ENCODE peak calls at places on chromosomes 5 and 9, in five cellular contexts. S, K, O, D and H are unnamed samples.
A peak's percentile ranks its signal among the peaks of the same experiment; 100 is the strongest.

GRCh38 chr5:180642181-180643140 is 6.9 kb downstream of the FLT4 start:
- DNase-seq in S (no peak), K (no peak), O (no peak), D (no peak), H (no peak)

GRCh38 chr9:28212979-28213378 is 639.7 kb upstream of the C9orf72 start:
- DNase-seq in S (no peak), K (no peak), O (peak; percentile 68), D (peak; percentile 43), H (no peak)

GRCh38 chr5:112276996-112277395 is 142.1 kb downstream of the EPB41L4A start:
- DNase-seq in S (no peak), K (no peak), O (no peak), D (no peak), H (no peak)

GRCh38 chr5:145925803-145926202 is 10.6 kb upstream of the SH3RF2 start:
- DNase-seq in S (no peak), K (no peak), O (no peak), D (peak; percentile 96), H (no peak)

GRCh38 chr5:16049766-16050165 is 129.8 kb downstream of the MARCHF11 start:
- DNase-seq in S (no peak), K (no peak), O (no peak), D (peak; percentile 39), H (no peak)

GRCh38 chr5:141910271-141910673 is 13.4 kb upstream of the DELE1 start:
- DNase-seq in S (no peak), K (no peak), O (no peak), D (no peak), H (no peak)

GRCh38 chr5:82364497-82364896 is 86.3 kb upstream of the RPS23 start:
- DNase-seq in S (no peak), K (no peak), O (no peak), D (peak; percentile 81), H (no peak)

GRCh38 chr9:36431078-36431477 is 31.0 kb upstream of the RNF38 start:
- DNase-seq in S (no peak), K (no peak), O (no peak), D (no peak), H (no peak)

GRCh38 chr5:132389453-132390286 is 20.2 kb downstream of the SLC22A5 start:
- DNase-seq in S (no peak), K (peak; percentile 55), O (no peak), D (peak; percentile 99), H (peak; percentile 72)

GRCh38 chr9:96327694-96328352 is 25.8 kb upstream of the HSD17B3 start:
- DNase-seq in S (no peak), K (no peak), O (peak; percentile 42), D (peak; percentile 51), H (peak; percentile 48)

GRCh38 chr9:96523429-96523828 is 73.5 kb downstream of the HABP4 start:
- DNase-seq in S (peak; percentile 40), K (no peak), O (no peak), D (peak; percentile 23), H (peak; percentile 34)

GRCh38 chr9:109652971-109653370 is 127.0 kb upstream of the PALM2AKAP2 start:
- DNase-seq in S (peak; percentile 7), K (no peak), O (no peak), D (peak; percentile 17), H (no peak)

GRCh38 chr9:2427016-2427891 is 194.3 kb upstream of the VLDLR start:
- DNase-seq in S (peak; percentile 38), K (peak; percentile 47), O (no peak), D (no peak), H (no peak)

GRCh38 chr9:101398930-101399640 is 434 bp downstream of the ZNF189 start:
- DNase-seq in S (no peak), K (no peak), O (peak; percentile 10), D (no peak), H (no peak)

GRCh38 chr9:90966475-90967150 is 165.0 kb downstream of the SYK start:
- DNase-seq in S (no peak), K (no peak), O (peak; percentile 5), D (peak; percentile 58), H (no peak)

GRCh38 chr9:93098236-93098946 is 2.4 kb downstream of the CARD19 start:
- DNase-seq in S (peak; percentile 86), K (peak; percentile 90), O (no peak), D (peak; percentile 98), H (peak; percentile 90)

GRCh38 chr5:92391-93220 is 638 bp downstream of the PLEKHG4B start:
- DNase-seq in S (no peak), K (no peak), O (no peak), D (no peak), H (no peak)

GRCh38 chr5:37834542-37835399 is 5.1 kb downstream of the GDNF start:
- DNase-seq in S (no peak), K (no peak), O (peak; percentile 31), D (no peak), H (no peak)

GRCh38 chr9:108094676-108094993 is 605.1 kb upstream of the KLF4 start:
- DNase-seq in S (no peak), K (no peak), O (no peak), D (no peak), H (no peak)

GRCh38 chr5:39608024-39608423 is 183.2 kb upstream of the DAB2 start:
- DNase-seq in S (no peak), K (no peak), O (no peak), D (no peak), H (no peak)

GRCh38 chr5:30808996-30809395 is 384.5 kb upstream of the CDH6 start:
- DNase-seq in S (no peak), K (no peak), O (no peak), D (no peak), H (no peak)

GRCh38 chr5:153907170-153907775 is 131.4 kb downstream of the FAM114A2 start:
- DNase-seq in S (no peak), K (no peak), O (no peak), D (peak; percentile 86), H (no peak)

GRCh38 chr5:43773032-43773830 is 170.3 kb downstream of the NNT start:
- DNase-seq in S (no peak), K (no peak), O (no peak), D (peak; percentile 91), H (no peak)

GRCh38 chr5:625516-625915 is 13.4 kb downstream of the CEP72 start:
- DNase-seq in S (no peak), K (no peak), O (no peak), D (no peak), H (no peak)

GRCh38 chr9:115058684-115059315 is 59.2 kb downstream of the TNC start:
- DNase-seq in S (no peak), K (no peak), O (no peak), D (peak; percentile 83), H (no peak)

GRCh38 chr9:126337690-126338426 is 11.2 kb downstream of the MVB12B start:
- DNase-seq in S (no peak), K (no peak), O (no peak), D (no peak), H (no peak)

DNA sequence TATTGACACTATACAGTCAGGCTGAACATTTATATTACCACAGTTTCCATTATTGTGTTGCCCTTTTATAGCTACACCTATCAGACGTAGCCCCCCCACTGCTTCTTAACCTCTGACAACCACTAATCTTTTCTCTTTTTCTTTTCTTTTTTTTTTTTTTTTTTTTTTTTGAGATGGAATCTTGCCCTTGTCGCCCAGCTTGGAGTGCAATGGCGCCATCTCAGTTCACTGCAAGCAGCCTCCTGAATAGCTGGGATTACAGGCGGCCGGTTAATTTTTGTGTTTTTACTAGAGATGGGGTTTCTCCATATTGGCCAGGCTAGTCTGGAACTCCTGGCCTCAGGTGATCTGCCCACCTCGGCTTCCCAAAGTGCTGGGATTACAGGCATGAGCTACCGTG is 75.4 kb downstream of the UHRF2 start:
- DNase-seq in S (no peak), K (no peak), O (no peak), D (no peak), H (no peak)
- TF ChIP-seq CTCF in S (no peak), K (no peak), O (no peak), D (no peak), H (no peak)

GRCh38 chr9:137785704-137786161 is 91.8 kb upstream of the CACNA1B start:
- DNase-seq in S (no peak), K (no peak), O (no peak), D (no peak), H (no peak)

GRCh38 chr9:137781906-137782585 is 95.5 kb upstream of the CACNA1B start:
- DNase-seq in S (no peak), K (no peak), O (no peak), D (no peak), H (no peak)

GRCh38 chr9:137783521-137783920 is 94.1 kb upstream of the CACNA1B start:
- DNase-seq in S (no peak), K (no peak), O (no peak), D (no peak), H (no peak)

GRCh38 chr9:137784641-137785513 is 92.7 kb upstream of the CACNA1B start:
- DNase-seq in S (no peak), K (no peak), O (no peak), D (no peak), H (no peak)

DNA sequence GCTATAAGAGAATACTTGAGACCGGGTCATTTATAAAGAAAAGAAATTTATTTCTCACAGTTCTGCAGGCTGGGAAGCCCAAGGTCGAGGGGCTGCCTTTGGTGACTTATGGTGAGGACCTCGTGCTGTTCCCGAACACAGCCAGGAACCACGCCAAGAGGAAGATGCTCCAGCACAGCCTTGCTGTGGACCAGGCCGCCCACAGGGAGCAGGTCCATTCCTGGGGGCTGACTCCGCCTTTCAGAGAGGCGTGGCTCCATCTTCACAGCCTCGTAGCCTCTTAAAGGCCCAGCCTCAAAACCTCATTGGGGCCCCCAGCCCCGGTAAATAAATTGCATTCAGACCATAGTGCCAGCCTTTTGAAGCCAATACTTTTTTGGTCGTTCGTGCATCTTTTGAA is 93.5 kb upstream of the CACNA1B start:
- DNase-seq in S (no peak), K (no peak), O (no peak), D (no peak), H (no peak)
- H3K4me3 ChIP-seq in S (no peak overlapping the region), K (no peak overlapping the region), O (no peak overlapping the region), D (no peak overlapping the region), H (no peak overlapping the region)

DNA sequence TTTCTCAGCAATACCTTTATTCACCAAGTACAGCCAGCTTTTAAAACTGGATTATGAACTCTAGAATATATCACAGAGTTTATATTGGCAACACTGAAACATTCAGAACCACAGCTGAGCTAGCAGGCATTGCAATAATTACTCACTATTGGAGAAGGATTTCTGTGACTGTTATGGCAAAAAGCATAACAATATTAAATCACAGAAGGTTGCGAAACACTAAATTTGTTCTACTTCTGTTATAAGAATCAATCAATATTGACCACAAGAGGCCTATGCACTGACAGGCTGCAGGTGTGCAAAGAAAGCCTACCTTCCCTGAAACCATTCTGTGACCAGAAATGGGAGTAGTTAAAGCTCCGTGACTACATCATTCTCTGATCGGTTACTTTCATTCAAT is 59.2 kb downstream of the AP3B1 start:
- DNase-seq in S (no peak), K (no peak), O (no peak), D (peak; percentile 41), H (no peak)
- TF ChIP-seq CTCF in S (no peak), K (no peak), O (no peak), D (no peak), H (no peak)

GRCh38 chr5:86523718-86524117 is 94.0 kb upstream of the COX7C start:
- DNase-seq in S (no peak), K (no peak), O (no peak), D (no peak), H (no peak)

GRCh38 chr5:86526811-86527348 is 90.9 kb upstream of the COX7C start:
- DNase-seq in S (no peak), K (no peak), O (peak; percentile 92), D (no peak), H (no peak)

DNA sequence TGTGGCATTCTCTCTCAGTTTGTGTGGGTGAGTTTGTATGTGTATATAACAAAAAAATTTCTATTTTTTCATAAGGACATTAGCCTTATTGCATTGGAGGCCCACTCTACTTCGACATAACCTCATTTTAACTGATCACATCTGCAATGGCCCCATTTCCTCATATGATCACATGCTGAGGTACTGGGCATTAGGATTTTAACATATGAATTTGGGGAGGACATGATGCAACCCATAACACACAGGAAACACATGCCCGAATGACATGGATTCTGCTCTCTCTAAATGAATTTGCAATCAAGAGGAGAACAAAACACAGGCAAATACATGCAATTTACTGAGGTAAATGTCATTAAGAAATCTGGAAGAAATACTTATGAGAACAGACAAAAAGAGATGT is 92.1 kb upstream of the COX7C start:
- DNase-seq in S (no peak), K (no peak), O (no peak), D (no peak), H (no peak)
- H3K4me3 ChIP-seq in S (no peak overlapping the region), K (no peak overlapping the region), O (no peak overlapping the region), D (no peak overlapping the region), H (no peak overlapping the region)